ENCODE peak calls at places on chromosomes 12 and 14, in four cellular contexts. S is psoas muscle, O is RWPE1, Q is upper lobe of right lung. U is an unnamed sample.

GRCh38 chr14:103056322-103057027 is 874 bp downstream of the CDC42BPB start:
- DNase-seq in Q (peak), O (no peak), S (peak), U (no peak)

GRCh38 chr14:54776361-54777001 is 126.1 kb downstream of the GCH1 start:
- DNase-seq in S (peak), Q (peak), O (no peak), U (no peak)

GRCh38 chr12:50633950-50634349 is 129.2 kb downstream of the DIP2B start:
- DNase-seq in S (no peak), Q (no peak), O (no peak), U (no peak)

GRCh38 chr12:26334621-26335124 is 139.3 kb downstream of the SSPN start:
- DNase-seq in S (no peak), O (no peak), Q (no peak), U (no peak)

GRCh38 chr12:62917066-62917465 is 17.9 kb downstream of the PPM1H start:
- DNase-seq in O (no peak), S (no peak), Q (no peak), U (no peak)

GRCh38 chr12:109294286-109294796 is 14.7 kb downstream of the FOXN4 start:
- DNase-seq in O (no peak), Q (no peak), S (no peak), U (no peak)

GRCh38 chr14:100618763-100619320 is 31.6 kb upstream of the BEGAIN start:
- DNase-seq in Q (peak), O (no peak), S (no peak), U (peak)

GRCh38 chr12:130100634-130101033 is 61.6 kb upstream of the FZD10 start:
- DNase-seq in S (no peak), Q (no peak), O (no peak), U (no peak)

GRCh38 chr14:21614245-21614644 is 20.5 kb downstream of the OR10G2 start:
- DNase-seq in S (no peak), Q (no peak), O (no peak), U (no peak)

GRCh38 chr14:75295061-75295461 is 16.4 kb downstream of the FOS start:
- DNase-seq in Q (peak), S (peak), O (peak), U (no peak)

DNA sequence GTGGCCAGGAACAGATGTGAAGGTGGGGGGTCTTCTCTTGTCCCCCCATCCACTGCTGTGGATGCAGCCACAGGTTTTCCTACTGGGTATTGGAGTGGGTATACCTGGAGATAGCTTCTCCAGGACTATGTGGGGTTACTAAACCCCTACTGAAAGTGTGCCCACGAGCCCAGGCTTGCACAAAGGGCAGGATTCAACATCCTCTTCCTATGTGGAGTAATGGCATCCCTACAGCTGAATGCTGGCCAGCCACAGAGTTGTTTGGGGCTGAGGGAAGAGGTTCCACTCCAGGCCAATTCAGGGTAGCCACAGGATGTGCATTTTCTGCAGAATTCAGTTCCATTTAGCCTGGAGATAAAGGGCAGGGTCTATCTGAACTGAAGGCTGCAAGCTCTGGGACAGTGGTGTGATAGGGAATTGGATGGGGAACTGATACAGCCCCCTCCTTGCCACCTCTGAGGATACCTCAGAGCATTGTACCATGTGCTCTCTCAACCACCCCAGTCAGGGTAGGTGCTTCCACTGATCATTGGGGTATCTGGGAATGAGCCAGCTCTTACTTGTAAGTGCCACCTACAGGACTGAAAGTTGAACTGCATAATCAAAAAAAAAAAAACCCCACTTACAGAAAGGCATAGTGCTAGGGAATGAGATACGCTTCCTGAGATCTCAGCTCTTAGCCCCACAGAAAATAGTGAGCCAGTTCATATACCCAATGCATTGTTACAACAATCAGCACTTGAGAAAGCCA is 187.1 kb downstream of the KITLG start:
- DNase-seq in Q (no peak), O (no peak), S (no peak), U (no peak)
- TF ChIP-seq CTCF in Q (peak), O (no peak), S (no peak), U (peak)

GRCh38 chr12:113316155-113316554 is 18.8 kb downstream of the SLC8B1 start:
- DNase-seq in O (no peak), S (no peak), Q (no peak), U (no peak)
- TF ChIP-seq CTCF in O (peak), S (no peak), Q (no peak), U (peak)

GRCh38 chr12:118853634-118854033 is 127.7 kb upstream of the SRRM4 start:
- DNase-seq in S (no peak), O (no peak), Q (no peak), U (no peak)
- TF ChIP-seq CTCF in S (no peak), O (no peak), Q (peak), U (peak)

GRCh38 chr14:66401447-66402095 is 84.6 kb upstream of the CCDC196 start:
- DNase-seq in Q (no peak), S (no peak), O (peak), U (no peak)
- TF ChIP-seq CTCF in Q (peak), S (peak), O (peak), U (peak)

GRCh38 chr14:94940263-94940993 is 170.5 kb upstream of the GSC start:
- DNase-seq in O (no peak), S (no peak), Q (no peak), U (no peak)
- TF ChIP-seq CTCF in O (no peak), S (no peak), Q (no peak), U (no peak)

GRCh38 chr12:2274733-2275132 is 221.9 kb downstream of the CACNA1C start:
- DNase-seq in Q (no peak), O (no peak), S (no peak), U (no peak)

GRCh38 chr12:2273751-2274150 is 221.0 kb downstream of the CACNA1C start:
- DNase-seq in Q (no peak), S (no peak), O (no peak), U (no peak)

GRCh38 chr12:2271961-2272360 is 219.2 kb downstream of the CACNA1C start:
- DNase-seq in S (no peak), Q (no peak), O (no peak), U (no peak)

GRCh38 chr12:2270846-2271245 is 218.1 kb downstream of the CACNA1C start:
- DNase-seq in O (no peak), Q (no peak), S (no peak), U (no peak)

DNA sequence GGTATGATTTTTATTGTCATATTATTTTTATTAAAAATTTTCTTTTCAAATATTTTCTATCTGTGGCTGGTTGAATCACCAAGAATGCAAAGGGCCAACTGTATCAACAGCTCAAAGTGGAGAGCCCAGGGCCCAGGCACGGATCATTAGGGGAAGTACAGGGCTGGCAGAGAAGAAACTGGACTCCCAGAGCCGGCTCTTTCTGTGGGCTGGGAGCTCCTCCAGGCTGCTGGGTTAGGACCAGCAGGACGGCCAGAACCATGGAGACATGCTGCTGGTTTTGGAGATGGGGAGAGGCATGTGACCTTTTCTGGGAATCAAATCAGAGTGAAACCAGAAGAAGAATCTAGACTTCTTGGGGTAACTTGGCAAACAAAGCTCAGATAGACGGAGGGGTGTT is 220.5 kb downstream of the CACNA1C start:
- DNase-seq in O (no peak), Q (no peak), S (peak), U (no peak)
- TF ChIP-seq CTCF in O (no peak), Q (no peak), S (no peak), U (peak)

GRCh38 chr12:53961025-53961761 is 6.5 kb downstream of the HOXC12 start:
- DNase-seq in O (no peak), Q (no peak), S (no peak), U (no peak)
- TF ChIP-seq CTCF in O (no peak), Q (no peak), S (no peak), U (no peak)

DNA sequence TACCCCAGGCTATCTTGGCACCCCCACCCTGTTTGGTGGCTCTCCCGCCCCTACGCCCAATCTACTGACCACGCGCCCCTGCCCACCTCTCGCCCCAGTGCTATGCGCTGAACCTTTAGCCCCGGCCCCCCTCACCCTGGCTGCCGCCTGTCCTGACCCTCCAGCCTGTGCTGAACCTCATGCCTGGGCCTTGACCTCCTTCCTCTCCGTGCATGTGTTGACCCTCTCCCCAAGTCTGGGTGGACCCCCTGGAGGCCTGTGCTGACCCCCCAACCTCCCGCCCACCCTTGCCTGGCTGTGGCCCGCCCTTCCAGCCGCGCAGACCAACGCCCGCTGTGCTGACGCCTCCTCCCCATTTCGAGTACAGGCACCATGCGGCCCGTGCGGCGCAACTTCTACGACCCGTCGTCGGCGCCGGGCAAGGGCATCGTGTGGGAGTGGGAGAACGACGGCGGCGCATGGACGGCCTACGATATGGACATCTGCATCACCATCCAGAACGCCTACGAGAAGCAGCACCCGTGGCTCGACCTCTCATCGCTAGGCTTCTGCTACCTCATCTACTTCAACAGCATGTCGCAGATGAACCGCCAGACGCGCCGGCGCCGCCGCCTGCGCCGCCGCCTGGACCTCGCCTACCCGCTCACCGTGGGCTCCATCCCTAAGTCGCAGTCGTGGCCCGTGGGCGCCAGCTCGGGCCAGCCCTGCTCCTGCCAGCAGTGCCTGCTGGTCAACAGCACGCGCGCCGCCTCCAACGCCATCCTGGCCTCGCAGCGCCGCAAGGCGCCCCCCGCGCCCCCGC is 20.7 kb downstream of the DTX1 start:
- DNase-seq in O (no peak), Q (no peak), S (no peak), U (no peak)
- TF ChIP-seq CTCF in O (no peak), Q (no peak), S (no peak), U (no peak)